ENCODE peak calls at places on chromosomes 6 and 20, in nine cellular contexts. V, O, M, N, Y, W, P, E and Q are unnamed samples.

GRCh38 chr6:101397199-101397598 is 3.7 kb downstream of the GRIK2 start:
- DNase-seq in V (no peak), O (no peak), M (no peak), N (no peak), Y (no peak), W (no peak), P (peak; percentile 43), E (no peak), Q (no peak)

GRCh38 chr20:50186151-50186885 is 4.3 kb upstream of the CEBPB start:
- DNase-seq in V (peak; percentile 94), O (peak; percentile 91), M (peak; percentile 94), N (peak; percentile 93), Y (peak; percentile 92), W (peak; percentile 77), P (peak; percentile 92), E (peak; percentile 90), Q (peak; percentile 70)

GRCh38 chr20:438581-439469 is 23.5 kb downstream of the TBC1D20 start:
- DNase-seq in V (peak; percentile 55), O (peak; percentile 60), M (peak; percentile 70), N (peak; percentile 50), Y (peak; percentile 42), W (no peak), P (no peak), E (no peak), Q (peak; percentile 96)

GRCh38 chr6:166944666-166945256 is 11.6 kb downstream of the RNASET2 start:
- DNase-seq in V (no peak), O (no peak), M (no peak), N (no peak), Y (no peak), W (no peak), P (no peak), E (no peak), Q (no peak)

GRCh38 chr20:62892348-62893304 is 31.0 kb upstream of the TCFL5 start:
- DNase-seq in V (no peak), O (no peak), M (no peak), N (no peak), Y (no peak), W (no peak), P (no peak), E (no peak), Q (no peak)

GRCh38 chr6:131989036-131989435 is 37.9 kb upstream of the CCN2 start:
- DNase-seq in V (no peak), O (no peak), M (no peak), N (no peak), Y (no peak), W (no peak), P (no peak), E (no peak), Q (no peak)

GRCh38 chr6:26553739-26554668 is 15.8 kb downstream of the HMGN4 start:
- DNase-seq in V (peak; percentile 82), O (peak; percentile 64), M (peak; percentile 85), N (peak; percentile 66), Y (peak; percentile 72), W (peak; percentile 31), P (peak; percentile 93), E (peak; percentile 83), Q (peak; percentile 83)

GRCh38 chr6:168415149-168415992 is 25.6 kb upstream of the SMOC2 start:
- DNase-seq in V (no peak), O (no peak), M (no peak), N (peak; percentile 61), Y (no peak), W (no peak), P (no peak), E (no peak), Q (no peak)

GRCh38 chr20:61835301-61835700 is 230.4 kb downstream of the TAF4 start:
- DNase-seq in V (no peak), O (no peak), M (no peak), N (peak; percentile 5), Y (no peak), W (no peak), P (no peak), E (no peak), Q (no peak)

GRCh38 chr6:99814230-99814928 is 179.6 kb downstream of the MCHR2 start:
- DNase-seq in V (no peak), O (no peak), M (no peak), N (no peak), Y (no peak), W (no peak), P (no peak), E (no peak), Q (no peak)

GRCh38 chr6:15516923-15517560 is 145.8 kb downstream of the DTNBP1 start:
- DNase-seq in V (peak; percentile 34), O (no peak), M (no peak), N (no peak), Y (no peak), W (no peak), P (no peak), E (no peak), Q (no peak)

GRCh38 chr20:12173333-12173732 is 255.6 kb downstream of the BTBD3 start:
- DNase-seq in V (no peak), O (no peak), M (no peak), N (no peak), Y (no peak), W (no peak), P (no peak), E (no peak), Q (no peak)

GRCh38 chr6:72031471-72031870 is 145.1 kb downstream of the RIMS1 start:
- DNase-seq in V (no peak), O (no peak), M (no peak), N (no peak), Y (no peak), W (no peak), P (peak; percentile 20), E (no peak), Q (no peak)

GRCh38 chr6:56724455-56724854 is 81.8 kb upstream of the DST start:
- DNase-seq in V (no peak), O (no peak), M (no peak), N (no peak), Y (no peak), W (no peak), P (peak; percentile 75), E (no peak), Q (no peak)

GRCh38 chr6:170152111-170152926 is 138.6 kb downstream of the DLL1 start:
- DNase-seq in V (peak; percentile 83), O (no peak), M (no peak), N (peak; percentile 73), Y (no peak), W (no peak), P (no peak), E (peak; percentile 70), Q (no peak)

GRCh38 chr6:124131779-124132178 is 328.1 kb downstream of the NKAIN2 start:
- DNase-seq in V (no peak), O (no peak), M (no peak), N (no peak), Y (no peak), W (no peak), P (no peak), E (no peak), Q (no peak)

GRCh38 chr6:121666809-121667208 is 231.4 kb downstream of the GJA1 start:
- DNase-seq in V (no peak), O (no peak), M (no peak), N (no peak), Y (no peak), W (no peak), P (peak; percentile 87), E (no peak), Q (no peak)

GRCh38 chr6:113859349-113860164 is 2.4 kb downstream of the MARCKS start:
- DNase-seq in V (peak; percentile 54), O (no peak), M (no peak), N (peak; percentile 55), Y (no peak), W (peak; percentile 73), P (peak; percentile 66), E (peak; percentile 35), Q (no peak)

GRCh38 chr6:96059586-96059985 is 43.8 kb downstream of the FUT9 start:
- DNase-seq in V (no peak), O (no peak), M (no peak), N (no peak), Y (no peak), W (no peak), P (no peak), E (no peak), Q (no peak)

GRCh38 chr20:48930878-48931277 is 9.4 kb downstream of the ARFGEF2 start:
- DNase-seq in V (no peak), O (no peak), M (no peak), N (no peak), Y (no peak), W (no peak), P (no peak), E (no peak), Q (no peak)

GRCh38 chr6:32432050-32432450 is 7.6 kb upstream of the HLA-DRA start:
- DNase-seq in V (no peak), O (no peak), M (no peak), N (no peak), Y (no peak), W (no peak), P (peak; percentile 55), E (no peak), Q (no peak)

GRCh38 chr6:68859233-68859632 is 224.2 kb downstream of the ADGRB3 start:
- DNase-seq in V (no peak), O (no peak), M (no peak), N (no peak), Y (no peak), W (no peak), P (no peak), E (no peak), Q (no peak)

GRCh38 chr20:23655551-23656211 is 17.9 kb upstream of the CST3 start:
- DNase-seq in V (peak; percentile 90), O (no peak), M (no peak), N (peak; percentile 81), Y (no peak), W (peak; percentile 54), P (no peak), E (no peak), Q (no peak)

GRCh38 chr20:47859255-47859654 is 74.0 kb upstream of the SULF2 start:
- DNase-seq in V (no peak), O (no peak), M (no peak), N (no peak), Y (no peak), W (no peak), P (no peak), E (no peak), Q (no peak)

GRCh38 chr6:80460396-80460912 is 354.0 kb downstream of the BCKDHB start:
- DNase-seq in V (no peak), O (no peak), M (no peak), N (no peak), Y (no peak), W (no peak), P (no peak), E (no peak), Q (no peak)

GRCh38 chr6:126341126-126341525 is 1.2 kb downstream of the CENPW start:
- DNase-seq in V (no peak), O (no peak), M (no peak), N (no peak), Y (no peak), W (no peak), P (peak; percentile 22), E (no peak), Q (no peak)

GRCh38 chr20:63495771-63496403 is 3.0 kb downstream of the EEF1A2 start:
- DNase-seq in V (peak; percentile 74), O (peak; percentile 76), M (peak; percentile 85), N (peak; percentile 76), Y (peak; percentile 77), W (peak; percentile 22), P (peak; percentile 72), E (peak; percentile 75), Q (no peak)

GRCh38 chr6:156848533-156848932 is 71.4 kb downstream of the ARID1B start:
- DNase-seq in V (peak; percentile 80), O (no peak), M (no peak), N (peak; percentile 91), Y (peak; percentile 91), W (no peak), P (peak; percentile 27), E (no peak), Q (no peak)

GRCh38 chr6:119479860-119480655 is 130.5 kb upstream of the MAN1A1 start:
- DNase-seq in V (no peak), O (no peak), M (no peak), N (no peak), Y (no peak), W (no peak), P (peak; percentile 23), E (no peak), Q (peak; percentile 11)

GRCh38 chr20:62818592-62819493 is 2.0 kb downstream of the COL9A3 start:
- DNase-seq in V (peak; percentile 75), O (no peak), M (no peak), N (peak; percentile 84), Y (peak; percentile 99), W (peak; percentile 17), P (peak; percentile 46), E (no peak), Q (no peak)

GRCh38 chr6:34284563-34285545 is 36.0 kb upstream of the SMIM29 start:
- DNase-seq in V (peak; percentile 81), O (no peak), M (no peak), N (peak; percentile 86), Y (no peak), W (no peak), P (no peak), E (no peak), Q (peak; percentile 62)